ENCODE peak calls at places on chromosome 22, in nine cellular contexts. N, C, E, F, V, G, O, B and K are unnamed samples.

GRCh38 chr22:17243524-17243923 is 24.3 kb upstream of the ADA2 start:
- DNase-seq in G (peak; percentile 9), O (no peak), B (peak; percentile 84), C (peak; percentile 35), V (no peak), F (peak; percentile 12), E (no peak), N (no peak), K (no peak)

GRCh38 chr22:44944891-44945600 is 64.8 kb downstream of the PHF21B start:
- DNase-seq in B (no peak), V (no peak), F (no peak), O (no peak), G (no peak), E (no peak), C (no peak), N (no peak), K (no peak)

GRCh38 chr22:32531955-32532818 is 57.6 kb downstream of the FBXO7 start:
- DNase-seq in O (peak; percentile 58), E (peak; percentile 94), N (peak; percentile 79), F (no peak), G (no peak), C (peak; percentile 84), V (no peak), B (no peak), K (peak; percentile 45)

GRCh38 chr22:47372596-47373385 is 610.3 kb downstream of the TBC1D22A start:
- DNase-seq in V (peak; percentile 49), F (no peak), B (no peak), C (no peak), E (peak; percentile 37), N (no peak), G (no peak), O (no peak), K (peak; percentile 2)

GRCh38 chr22:44586337-44586990 is 88.4 kb upstream of the RTL6 start:
- DNase-seq in N (peak; percentile 5), G (no peak), C (no peak), E (peak; percentile 56), V (no peak), B (no peak), O (no peak), F (peak; percentile 5), K (no peak)

GRCh38 chr22:46263208-46263575 is at the start of gene PKDREJ:
- DNase-seq in E (no peak), O (no peak), N (no peak), B (no peak), V (peak; percentile 47), C (no peak), G (no peak), F (no peak), K (no peak)

GRCh38 chr22:22003233-22003632 is 20.6 kb upstream of the TOP3B start:
- DNase-seq in B (no peak), O (no peak), N (no peak), G (no peak), C (no peak), V (no peak), E (no peak), F (no peak), K (no peak)

GRCh38 chr22:27212617-27213177 is 555.3 kb downstream of the MIAT start:
- DNase-seq in F (no peak), V (no peak), B (no peak), N (peak; percentile 64), O (peak; percentile 75), E (peak; percentile 97), C (no peak), G (peak; percentile 88), K (peak; percentile 80)

GRCh38 chr22:45834795-45835194 is 142.2 kb downstream of the WNT7B start:
- DNase-seq in G (no peak), F (no peak), C (no peak), E (no peak), B (no peak), O (no peak), N (no peak), V (no peak), K (no peak)

GRCh38 chr22:41975299-41976069 is 6.2 kb downstream of the SEPTIN3 start:
- DNase-seq in C (no peak), B (no peak), E (no peak), F (no peak), O (no peak), V (no peak), G (no peak), N (no peak), K (no peak)

GRCh38 chr22:45516923-45517675 is 14.4 kb downstream of the FBLN1 start:
- DNase-seq in O (no peak), F (no peak), N (no peak), G (peak; percentile 16), C (peak; percentile 86), E (no peak), V (no peak), B (no peak), K (no peak)

GRCh38 chr22:36371920-36372319 is 15.8 kb downstream of the MYH9 start:
- DNase-seq in C (no peak), G (no peak), V (no peak), F (no peak), B (no peak), O (no peak), E (no peak), N (no peak), K (no peak)
- H3K4me1 ChIP-seq in C (peaks cover 94% of the 10 kb centered on the region), G (peaks cover 95% of the 10 kb centered on the region), V (peaks cover 29% of the 10 kb centered on the region), F (peaks cover 88% of the 10 kb centered on the region), B (peaks cover 73% of the 10 kb centered on the region), O (peaks cover 69% of the 10 kb centered on the region), E (peaks cover 100% of the 10 kb centered on the region), N (peaks cover 29% of the 10 kb centered on the region), K (peaks cover 96% of the 10 kb centered on the region)

GRCh38 chr22:50600541-50600940 is at the start of gene MAPK8IP2:
- DNase-seq in O (no peak), G (no peak), F (peak; percentile 4), E (no peak), V (no peak), C (no peak), B (no peak), N (peak; percentile 78), K (peak; percentile 33)

GRCh38 chr22:50600967-50601668 is 525 bp downstream of the MAPK8IP2 start:
- DNase-seq in V (no peak), G (no peak), N (peak; percentile 40), C (no peak), O (no peak), F (no peak), E (no peak), B (no peak), K (no peak)

GRCh38 chr22:50601669-50602337 is 1.2 kb downstream of the MAPK8IP2 start:
- DNase-seq in G (no peak), N (no peak), E (peak; percentile 61), B (no peak), O (no peak), V (no peak), C (no peak), F (no peak), K (no peak)

GRCh38 chr22:50602338-50602700 is 1.7 kb downstream of the MAPK8IP2 start:
- DNase-seq in B (no peak), N (no peak), E (no peak), V (no peak), G (no peak), O (no peak), C (no peak), F (no peak), K (no peak)

GRCh38 chr22:50599816-50600454 is 658 bp upstream of the MAPK8IP2 start:
- DNase-seq in E (peak; percentile 72), B (no peak), N (peak; percentile 44), C (peak; percentile 8), G (no peak), V (peak; percentile 66), F (peak; percentile 14), O (peak; percentile 51), K (peak; percentile 64)
- TF ChIP-seq CTCF in E (no peak), B (no peak), N (no peak), C (no peak), G (no peak), V (no peak), F (no peak), O (no peak), K (no peak)

DNA sequence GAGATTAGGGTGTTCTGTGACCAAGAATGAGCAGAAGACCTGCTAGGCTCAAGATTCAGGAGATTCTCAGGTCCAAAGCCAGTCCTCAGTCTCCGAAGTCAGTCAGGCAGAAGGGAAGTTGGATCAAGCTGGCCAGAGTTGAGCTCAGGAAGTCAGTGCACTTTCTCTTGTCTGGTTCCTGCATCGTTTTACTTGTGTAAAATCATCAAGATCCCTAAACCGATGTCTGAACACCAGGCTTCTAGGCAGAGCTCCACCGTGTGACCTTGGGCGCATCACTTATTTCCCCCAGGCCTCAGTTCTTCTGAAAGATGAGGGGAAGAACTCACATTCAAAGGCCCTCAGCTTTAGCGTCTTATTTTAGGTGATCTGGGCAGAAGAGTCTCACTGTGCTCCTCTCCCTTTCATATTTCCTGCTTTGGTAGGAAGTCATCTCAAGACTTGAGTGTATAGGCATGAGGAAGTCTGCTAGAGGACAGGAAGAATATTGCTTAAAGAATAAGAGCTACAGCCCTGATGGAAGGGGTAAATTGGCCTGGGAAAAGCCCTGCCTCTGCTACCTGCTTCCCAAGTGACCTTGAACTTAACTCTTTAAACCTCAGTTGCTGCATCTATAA is 20.2 kb downstream of the NF2 start:
- DNase-seq in G (no peak), N (no peak), O (no peak), C (no peak), F (peak; percentile 19), E (no peak), V (no peak), B (no peak), K (no peak)
- H3K4me1 ChIP-seq in G (peaks cover 87% of the 10 kb centered on the region), N (no peaks in the 10 kb centered on the region), O (peaks cover 15% of the 10 kb centered on the region), C (peaks cover 89% of the 10 kb centered on the region), F (peaks cover 87% of the 10 kb centered on the region), E (peaks cover 69% of the 10 kb centered on the region), V (peaks cover 4% of the 10 kb centered on the region), B (peaks cover 8% of the 10 kb centered on the region), K (peaks cover 55% of the 10 kb centered on the region)

DNA sequence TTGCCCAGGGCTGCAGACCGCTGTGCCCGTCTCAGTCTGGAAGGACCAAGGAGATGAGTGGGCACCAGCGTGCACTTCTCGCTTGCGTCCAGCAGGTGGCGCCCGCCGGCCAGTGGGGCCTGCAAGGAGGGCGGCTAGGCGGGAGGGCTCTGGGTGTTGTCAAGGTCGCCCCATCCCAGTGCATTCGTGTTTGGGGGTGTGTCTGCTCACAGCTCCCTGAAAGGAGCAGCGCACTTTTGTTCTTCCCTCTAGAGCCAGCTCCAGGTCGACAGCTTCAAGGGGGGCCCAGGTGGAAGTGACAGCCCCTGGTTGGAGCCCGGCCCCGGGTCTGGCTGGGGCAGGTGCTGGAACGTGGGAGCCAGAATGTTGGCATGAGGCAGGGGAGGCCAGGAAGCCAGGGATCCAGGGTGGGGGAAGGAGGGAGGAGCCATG is 23.4 kb upstream of the MPPED1 start:
- DNase-seq in F (peak; percentile 72), E (peak; percentile 84), G (peak; percentile 69), N (peak; percentile 83), B (no peak), C (peak; percentile 36), V (peak; percentile 79), O (peak; percentile 69), K (peak; percentile 67)
- TF ChIP-seq CTCF in F (peak; percentile 85), E (peak; percentile 90), G (peak; percentile 81), N (peak; percentile 95), B (peak; percentile 92), C (peak; percentile 84), V (peak; percentile 87), O (peak; percentile 97), K (peak; percentile 79)